ENCODE peak calls at places on chromosome 18, in four cellular contexts. One of them, this sample, is unnamed.

GRCh38 chr18:70400473-70400872 is 111.6 kb downstream of the SOCS6 start:
- DNase-seq in HepG2: no peak
- DNase-seq in GM12878: no peak
- DNase-seq in K562: no peak
- DNase-seq in this sample: no peak

GRCh38 chr18:2826581-2826980 is 20.2 kb upstream of the EMILIN2 start:
- DNase-seq in HepG2: no peak
- DNase-seq in GM12878: no peak
- DNase-seq in K562: no peak
- DNase-seq in this sample: no peak

GRCh38 chr18:9130806-9131205 is 5.8 kb upstream of the ANKRD12 start:
- DNase-seq in HepG2: no peak
- DNase-seq in GM12878: no peak
- DNase-seq in K562: no peak
- DNase-seq in this sample: no peak

GRCh38 chr18:28995319-28995718 is 818.4 kb upstream of the CDH2 start:
- DNase-seq in HepG2: no peak
- DNase-seq in GM12878: no peak
- DNase-seq in K562: no peak
- DNase-seq in this sample: no peak

GRCh38 chr18:3447035-3447894 is 2.7 kb upstream of the TGIF1 start:
- DNase-seq in HepG2: no peak
- DNase-seq in GM12878: no peak
- DNase-seq in K562: peak
- DNase-seq in this sample: peak

GRCh38 chr18:72544092-72544886 is at the start of gene CBLN2:
- DNase-seq in HepG2: peak
- DNase-seq in GM12878: no peak
- DNase-seq in K562: peak
- DNase-seq in this sample: peak

GRCh38 chr18:8389391-8390340 is 219.6 kb upstream of the RAB12 start:
- DNase-seq in HepG2: peak
- DNase-seq in GM12878: no peak
- DNase-seq in K562: peak
- DNase-seq in this sample: peak

GRCh38 chr18:48709371-48709770 is 170.5 kb downstream of the CTIF start:
- DNase-seq in HepG2: no peak
- DNase-seq in GM12878: no peak
- DNase-seq in K562: no peak
- DNase-seq in this sample: no peak

GRCh38 chr18:67217551-67218166 is 298.9 kb downstream of the DSEL start:
- DNase-seq in HepG2: peak
- DNase-seq in GM12878: no peak
- DNase-seq in K562: peak
- DNase-seq in this sample: peak

DNA sequence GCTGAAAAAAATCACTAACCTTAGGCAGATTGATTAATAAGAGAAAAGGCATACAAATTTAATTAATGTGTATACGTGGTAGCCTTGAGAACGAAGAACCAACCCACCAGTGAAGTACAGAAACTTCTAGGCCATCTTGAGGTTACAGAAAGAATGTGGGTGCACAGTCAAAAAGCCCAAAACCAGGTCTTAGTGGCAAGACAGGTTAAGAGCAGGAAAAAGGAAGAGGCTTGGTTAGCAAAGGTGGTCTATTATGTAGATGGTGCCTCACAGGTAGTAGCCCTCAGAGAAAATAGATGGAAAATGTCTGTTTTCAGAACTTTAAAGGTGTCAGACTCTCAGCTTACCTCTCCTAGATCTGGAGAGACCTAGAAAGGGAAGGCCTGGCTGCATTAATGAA is 22.0 kb upstream of the SLC35G4 start:
- DNase-seq in HepG2: no peak
- DNase-seq in GM12878: no peak
- DNase-seq in K562: no peak
- DNase-seq in this sample: no peak
- TF ChIP-seq TARDBP in HepG2: no peak
- TF ChIP-seq TARDBP in GM12878: no peak
- TF ChIP-seq TARDBP in K562: no peak
- TF ChIP-seq TARDBP in this sample: no peak

GRCh38 chr18:73944715-73945114 is 202.9 kb downstream of the FBXO15 start:
- DNase-seq in HepG2: no peak
- DNase-seq in GM12878: no peak
- DNase-seq in K562: no peak
- DNase-seq in this sample: no peak

GRCh38 chr18:73942081-73942625 is 205.5 kb downstream of the FBXO15 start:
- DNase-seq in HepG2: no peak
- DNase-seq in GM12878: no peak
- DNase-seq in K562: no peak
- DNase-seq in this sample: no peak

GRCh38 chr18:73940721-73941120 is 206.9 kb downstream of the FBXO15 start:
- DNase-seq in HepG2: no peak
- DNase-seq in GM12878: no peak
- DNase-seq in K562: no peak
- DNase-seq in this sample: no peak

GRCh38 chr18:73943763-73944162 is 203.9 kb downstream of the FBXO15 start:
- DNase-seq in HepG2: no peak
- DNase-seq in GM12878: no peak
- DNase-seq in K562: no peak
- DNase-seq in this sample: no peak

DNA sequence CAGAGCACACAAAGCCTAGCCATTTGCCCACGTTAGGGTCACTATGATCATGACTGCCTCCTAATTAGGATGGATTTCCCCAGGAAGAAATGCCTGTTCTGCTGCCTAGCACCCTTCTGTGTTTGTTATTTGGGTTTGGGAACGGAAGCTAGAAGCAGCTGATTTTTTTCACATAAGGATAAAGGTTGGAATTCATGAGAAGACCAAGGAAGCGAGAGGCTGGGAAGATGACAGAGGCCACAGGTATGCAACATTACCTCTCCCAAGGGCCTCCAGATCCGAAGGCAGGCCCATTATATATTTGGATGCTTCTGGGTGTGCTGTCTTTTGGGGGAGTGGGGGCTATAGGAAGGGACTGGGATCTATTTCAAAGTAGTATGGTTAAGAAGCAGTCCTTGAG is 204.7 kb downstream of the FBXO15 start:
- DNase-seq in HepG2: no peak
- DNase-seq in GM12878: no peak
- DNase-seq in K562: no peak
- DNase-seq in this sample: no peak
- TF ChIP-seq TARDBP in HepG2: no peak
- TF ChIP-seq TARDBP in GM12878: no peak
- TF ChIP-seq TARDBP in K562: no peak
- TF ChIP-seq TARDBP in this sample: no peak

GRCh38 chr18:26976206-26976605 is 110.7 kb upstream of the AQP4 start:
- DNase-seq in HepG2: no peak
- DNase-seq in GM12878: no peak
- DNase-seq in K562: no peak
- DNase-seq in this sample: no peak

GRCh38 chr18:26981373-26982082 is 116.0 kb upstream of the AQP4 start:
- DNase-seq in HepG2: no peak
- DNase-seq in GM12878: no peak
- DNase-seq in K562: no peak
- DNase-seq in this sample: no peak

GRCh38 chr18:26977791-26978190 is 112.3 kb upstream of the AQP4 start:
- DNase-seq in HepG2: no peak
- DNase-seq in GM12878: no peak
- DNase-seq in K562: no peak
- DNase-seq in this sample: no peak

GRCh38 chr18:26978812-26979341 is 113.4 kb upstream of the AQP4 start:
- DNase-seq in HepG2: no peak
- DNase-seq in GM12878: peak
- DNase-seq in K562: no peak
- DNase-seq in this sample: no peak
- TF ChIP-seq TARDBP in HepG2: no peak
- TF ChIP-seq TARDBP in GM12878: no peak
- TF ChIP-seq TARDBP in K562: no peak
- TF ChIP-seq TARDBP in this sample: no peak

DNA sequence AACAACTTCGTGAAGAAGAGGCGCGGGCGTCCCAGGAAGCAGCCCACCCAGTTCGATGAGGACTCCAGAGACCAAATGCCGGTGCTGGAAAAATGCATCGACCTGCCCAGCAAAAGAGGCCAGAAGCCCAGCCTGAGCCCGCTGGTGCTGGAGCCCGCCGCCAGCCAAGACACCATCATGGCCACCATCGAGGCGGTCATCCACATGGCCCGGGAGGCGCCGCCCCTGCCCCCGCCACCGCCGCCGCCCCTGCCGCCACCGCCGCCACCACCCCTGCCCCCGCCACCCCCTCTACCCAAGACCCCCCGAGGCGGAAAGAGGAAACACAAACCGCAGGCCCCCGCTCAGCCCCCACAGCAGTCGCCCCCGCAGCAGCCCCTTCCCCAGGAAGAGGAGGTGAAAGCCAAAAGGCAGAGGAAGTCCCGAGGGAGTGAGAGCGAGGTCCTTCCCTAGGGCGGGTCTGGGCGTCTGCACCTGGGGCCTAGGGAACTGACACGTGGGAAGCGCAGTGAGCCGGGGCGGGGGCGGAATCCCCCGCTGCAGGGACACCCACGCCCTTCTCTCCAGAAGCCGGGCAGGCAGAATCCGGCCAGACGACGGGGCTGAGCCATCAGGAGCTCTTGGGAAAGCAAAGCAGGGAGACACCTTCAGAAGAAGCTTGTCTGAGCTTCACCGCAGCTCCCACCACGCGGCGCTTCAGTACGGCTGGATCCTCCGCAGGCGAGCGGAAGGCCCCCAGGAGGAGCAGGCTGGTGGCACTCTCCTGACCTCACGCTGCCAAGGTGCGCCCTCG is 382.8 kb downstream of the SETBP1 start:
- DNase-seq in HepG2: no peak
- DNase-seq in GM12878: no peak
- DNase-seq in K562: peak
- DNase-seq in this sample: no peak
- TF ChIP-seq TARDBP in HepG2: no peak
- TF ChIP-seq TARDBP in GM12878: no peak
- TF ChIP-seq TARDBP in K562: no peak
- TF ChIP-seq TARDBP in this sample: no peak

DNA sequence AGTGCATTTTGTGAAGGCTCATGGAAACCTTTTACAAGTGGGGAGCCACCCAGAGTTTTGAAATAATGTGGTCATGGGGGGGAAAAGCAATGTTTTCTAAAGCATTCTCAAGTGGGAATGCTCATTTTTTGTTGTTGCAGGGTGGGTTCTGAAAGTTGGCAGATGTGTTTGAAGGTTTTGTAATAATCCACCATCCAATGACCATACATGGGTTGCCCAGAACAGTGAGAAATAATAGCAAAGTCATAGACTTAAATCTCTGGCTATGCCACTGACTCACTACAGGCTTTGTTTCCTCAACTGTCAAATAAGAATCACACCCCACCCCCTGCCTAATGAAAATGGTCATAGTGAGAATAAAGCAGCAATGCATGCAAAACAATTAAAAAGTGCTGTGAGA is 2.9 kb downstream of the DSG3 start:
- DNase-seq in HepG2: no peak
- DNase-seq in GM12878: no peak
- DNase-seq in K562: no peak
- DNase-seq in this sample: no peak
- TF ChIP-seq TARDBP in HepG2: no peak
- TF ChIP-seq TARDBP in GM12878: no peak
- TF ChIP-seq TARDBP in K562: no peak
- TF ChIP-seq TARDBP in this sample: no peak

DNA sequence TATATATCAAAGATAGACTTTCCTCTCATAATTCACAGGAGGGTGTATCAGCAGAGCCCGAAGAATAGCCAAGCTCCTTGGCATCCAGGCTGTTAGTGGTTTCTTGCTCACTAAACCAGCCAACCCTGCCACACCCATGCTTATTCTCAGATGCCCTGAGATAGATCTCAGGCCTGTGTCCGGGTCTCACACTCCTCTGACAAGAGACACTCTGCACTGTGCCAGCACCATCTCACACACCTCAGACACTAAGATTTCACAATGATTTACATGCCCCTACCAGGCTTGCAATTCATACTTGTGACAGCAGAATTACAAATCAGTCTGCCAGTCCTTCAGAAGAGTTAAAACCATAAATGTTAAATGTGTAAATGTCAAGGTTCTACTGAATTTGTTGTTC is 64.5 kb downstream of the OSBPL1A start:
- DNase-seq in HepG2: no peak
- DNase-seq in GM12878: no peak
- DNase-seq in K562: no peak
- DNase-seq in this sample: no peak
- TF ChIP-seq TARDBP in HepG2: no peak
- TF ChIP-seq TARDBP in GM12878: no peak
- TF ChIP-seq TARDBP in K562: no peak
- TF ChIP-seq TARDBP in this sample: no peak